ENCODE peak calls at places on chromosomes 5 and 9, in four cellular contexts. One of them, this sample, is unnamed.

GRCh38 chr9:80951675-80952074 is 737.7 kb downstream of the TLE1 start:
- DNase-seq in HepG2: no peak
- DNase-seq in K562: no peak
- DNase-seq in GM12878: no peak
- DNase-seq in this sample: no peak

GRCh38 chr5:40410231-40410861 is 269.4 kb upstream of the PTGER4 start:
- DNase-seq in HepG2: no peak
- DNase-seq in K562: no peak
- DNase-seq in GM12878: no peak
- DNase-seq in this sample: no peak

GRCh38 chr5:151151793-151152192 is 5.8 kb downstream of the ANXA6 start:
- DNase-seq in HepG2: no peak
- DNase-seq in GM12878: peak
- DNase-seq in K562: no peak
- DNase-seq in this sample: no peak

GRCh38 chr5:80216753-80217596 is 38.9 kb downstream of the SERINC5 start:
- DNase-seq in K562: no peak
- DNase-seq in GM12878: no peak
- DNase-seq in HepG2: no peak
- DNase-seq in this sample: no peak

GRCh38 chr9:121863931-121864330 is 212.5 kb downstream of the DAB2IP start:
- DNase-seq in HepG2: no peak
- DNase-seq in GM12878: no peak
- DNase-seq in K562: no peak
- DNase-seq in this sample: no peak

GRCh38 chr5:61275841-61276240 is 56.2 kb upstream of the ZSWIM6 start:
- DNase-seq in HepG2: no peak
- DNase-seq in K562: no peak
- DNase-seq in GM12878: no peak
- DNase-seq in this sample: no peak

GRCh38 chr5:3852154-3852930 is 256.7 kb downstream of the IRX1 start:
- DNase-seq in GM12878: no peak
- DNase-seq in K562: no peak
- DNase-seq in HepG2: no peak
- DNase-seq in this sample: no peak

GRCh38 chr5:125408582-125409069 is 662.2 kb upstream of the ZNF608 start:
- DNase-seq in HepG2: no peak
- DNase-seq in GM12878: no peak
- DNase-seq in K562: no peak
- DNase-seq in this sample: no peak

GRCh38 chr9:4923580-4924544 is 61.2 kb upstream of the JAK2 start:
- DNase-seq in K562: peak
- DNase-seq in HepG2: peak
- DNase-seq in GM12878: no peak
- DNase-seq in this sample: no peak

GRCh38 chr5:73654171-73654811 is 28.3 kb downstream of the ARHGEF28 start:
- DNase-seq in HepG2: peak
- DNase-seq in GM12878: peak
- DNase-seq in K562: no peak
- DNase-seq in this sample: no peak

GRCh38 chr9:86731511-86731993 is 215.8 kb downstream of the GAS1 start:
- DNase-seq in HepG2: no peak
- DNase-seq in GM12878: no peak
- DNase-seq in K562: no peak
- DNase-seq in this sample: no peak

GRCh38 chr9:114033397-114034103 is 44.5 kb downstream of the AMBP start:
- DNase-seq in K562: peak
- DNase-seq in HepG2: peak
- DNase-seq in GM12878: no peak
- DNase-seq in this sample: peak

GRCh38 chr9:116027951-116028350 is 125.6 kb upstream of the PAPPA start:
- DNase-seq in K562: no peak
- DNase-seq in HepG2: no peak
- DNase-seq in GM12878: no peak
- DNase-seq in this sample: no peak
- TF ChIP-seq TCF7 in K562: no peak
- TF ChIP-seq TCF7 in HepG2: no peak
- TF ChIP-seq TCF7 in GM12878: no peak
- TF ChIP-seq TCF7 in this sample: no peak

GRCh38 chr5:110923971-110924370 is 147.5 kb upstream of the TSLP start:
- DNase-seq in HepG2: no peak
- DNase-seq in K562: no peak
- DNase-seq in GM12878: no peak
- DNase-seq in this sample: no peak

GRCh38 chr5:110925916-110926315 is 145.6 kb upstream of the TSLP start:
- DNase-seq in HepG2: no peak
- DNase-seq in GM12878: no peak
- DNase-seq in K562: no peak
- DNase-seq in this sample: no peak

GRCh38 chr5:110925398-110925797 is 146.1 kb upstream of the TSLP start:
- DNase-seq in K562: no peak
- DNase-seq in HepG2: no peak
- DNase-seq in GM12878: no peak
- DNase-seq in this sample: no peak
- TF ChIP-seq TCF7 in K562: no peak
- TF ChIP-seq TCF7 in HepG2: no peak
- TF ChIP-seq TCF7 in GM12878: no peak
- TF ChIP-seq TCF7 in this sample: no peak

DNA sequence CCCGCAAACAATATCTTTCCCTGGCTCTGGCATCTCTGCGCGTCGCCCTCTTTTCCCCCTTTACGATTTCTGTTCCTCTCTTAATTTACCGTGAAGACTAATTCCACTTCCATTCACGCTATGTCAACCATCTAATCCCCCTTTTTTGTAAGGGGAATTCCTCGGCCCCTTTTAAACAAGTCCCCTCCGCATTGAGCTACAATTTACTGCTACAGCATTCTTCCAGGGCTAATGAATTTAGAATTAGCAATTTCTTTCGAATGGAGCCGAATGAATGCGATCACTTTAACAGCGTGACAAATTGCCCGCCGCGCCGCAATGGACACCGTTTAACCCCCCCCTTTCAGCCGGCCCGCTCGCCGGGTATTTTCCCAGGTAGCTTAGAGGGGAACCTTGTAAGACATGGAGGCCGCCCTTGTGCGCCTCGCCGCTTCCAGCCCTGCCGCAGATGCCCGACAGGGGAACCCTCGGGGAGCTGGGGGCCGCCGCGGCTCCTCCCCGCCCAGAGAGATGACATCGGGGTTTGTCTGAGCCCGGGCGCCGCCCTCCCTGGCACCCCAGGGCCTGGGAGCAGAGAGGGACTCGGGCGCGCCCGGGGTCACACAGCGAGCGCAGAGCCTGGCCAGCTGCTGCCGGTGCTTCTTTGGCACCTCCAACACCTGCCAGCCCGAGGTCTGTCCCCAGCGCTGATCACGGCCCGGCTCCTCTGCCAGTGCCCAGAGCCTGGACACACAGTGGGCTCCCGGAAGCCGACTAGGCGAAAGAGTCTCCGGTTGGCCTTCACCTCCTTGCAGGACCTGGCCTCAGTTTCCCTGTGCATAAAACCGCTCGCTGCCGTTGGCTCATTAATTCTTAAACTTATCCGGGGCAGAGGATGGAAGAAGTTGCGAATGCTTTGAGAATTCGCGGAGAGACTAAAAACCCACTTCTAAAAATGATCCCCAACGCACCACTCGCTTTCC is 1.3 kb downstream of the PRDM12 start:
- DNase-seq in HepG2: no peak
- DNase-seq in K562: no peak
- DNase-seq in GM12878: no peak
- DNase-seq in this sample: peak
- TF ChIP-seq TCF7 in HepG2: no peak
- TF ChIP-seq TCF7 in K562: no peak
- TF ChIP-seq TCF7 in GM12878: no peak
- TF ChIP-seq TCF7 in this sample: no peak

GRCh38 chr5:64292611-64293215 is 127.1 kb downstream of the RNF180 start:
- DNase-seq in HepG2: no peak
- DNase-seq in K562: no peak
- DNase-seq in GM12878: no peak
- DNase-seq in this sample: no peak
- TF ChIP-seq TCF7 in HepG2: no peak
- TF ChIP-seq TCF7 in K562: no peak
- TF ChIP-seq TCF7 in GM12878: no peak
- TF ChIP-seq TCF7 in this sample: no peak

DNA sequence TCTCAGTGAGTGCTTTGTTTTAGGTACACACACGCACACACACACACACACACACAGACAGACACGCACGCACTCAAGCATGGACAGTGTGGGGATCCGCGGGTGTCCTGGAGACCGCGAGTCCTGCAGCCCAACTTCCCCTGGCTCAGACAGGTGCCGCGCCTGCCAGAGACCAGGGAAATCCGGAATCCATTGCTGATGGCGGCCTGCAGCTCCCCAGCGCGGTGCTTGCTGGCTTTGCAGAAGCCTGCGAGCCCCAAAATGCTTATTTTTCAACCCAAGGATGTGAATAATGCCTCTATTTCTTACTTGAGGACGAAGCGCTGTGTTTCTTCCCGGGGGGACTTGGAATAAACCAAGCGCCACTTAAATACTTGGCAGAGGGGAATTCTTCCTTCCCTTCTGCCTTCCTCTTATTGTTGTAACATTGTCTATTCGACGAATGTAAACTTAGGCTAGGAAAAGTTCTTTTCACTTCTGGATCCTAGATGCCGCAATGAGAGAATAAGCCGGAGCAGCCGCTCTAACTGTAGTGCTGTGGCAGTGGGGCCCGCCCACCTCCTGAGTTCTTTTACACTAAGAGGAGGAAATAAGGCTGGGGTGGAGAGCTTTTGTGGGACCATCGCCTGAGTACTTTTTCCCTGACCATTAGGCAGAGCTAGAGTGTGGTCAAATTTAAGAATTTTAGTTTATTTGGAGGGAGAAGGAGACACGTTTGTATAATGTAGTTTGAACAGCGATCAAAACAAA is 804 bp downstream of the ITGA2 start:
- DNase-seq in K562: no peak
- DNase-seq in HepG2: no peak
- DNase-seq in GM12878: no peak
- DNase-seq in this sample: peak
- TF ChIP-seq TCF7 in K562: no peak
- TF ChIP-seq TCF7 in HepG2: no peak
- TF ChIP-seq TCF7 in GM12878: no peak
- TF ChIP-seq TCF7 in this sample: no peak